ENCODE peak calls at places on chromosomes 11 and 22, in five cellular contexts. One of them, this sample, is unnamed.

GRCh38 chr22:43823353-43823908 is 11.3 kb upstream of the EFCAB6 start:
- DNase-seq in EL: no peak
- DNase-seq in iris pigment epithelial cell: no peak
- DNase-seq in HTR-8/SVneo: no peak
- DNase-seq in activated CD8-positive, alpha-beta T cell treated with anti-CD3 and anti-CD28 coated beads, Interleukin-2, amount 10 ng/mL, durations not matched to agents 7 days and 5 days: no peak
- DNase-seq in this sample: peak

GRCh38 chr11:130428271-130428670 is at the start of gene ADAMTS8:
- DNase-seq in activated CD8-positive, alpha-beta T cell treated with anti-CD3 and anti-CD28 coated beads, Interleukin-2, amount 10 ng/mL, durations not matched to agents 7 days and 5 days: no peak
- DNase-seq in EL: no peak
- DNase-seq in iris pigment epithelial cell: no peak
- DNase-seq in HTR-8/SVneo: no peak
- DNase-seq in this sample: peak

GRCh38 chr11:109851780-109852390 is 241.3 kb upstream of the ZC3H12C start:
- DNase-seq in iris pigment epithelial cell: peak
- DNase-seq in EL: no peak
- DNase-seq in HTR-8/SVneo: no peak
- DNase-seq in activated CD8-positive, alpha-beta T cell treated with anti-CD3 and anti-CD28 coated beads, Interleukin-2, amount 10 ng/mL, durations not matched to agents 7 days and 5 days: no peak
- DNase-seq in this sample: no peak

GRCh38 chr11:93735627-93736026 is 5.7 kb downstream of the TAF1D start:
- DNase-seq in EL: no peak
- DNase-seq in activated CD8-positive, alpha-beta T cell treated with anti-CD3 and anti-CD28 coated beads, Interleukin-2, amount 10 ng/mL, durations not matched to agents 7 days and 5 days: no peak
- DNase-seq in iris pigment epithelial cell: no peak
- DNase-seq in HTR-8/SVneo: no peak
- DNase-seq in this sample: no peak

GRCh38 chr22:24521791-24522245 is 26.7 kb downstream of the UPB1 start:
- DNase-seq in iris pigment epithelial cell: peak
- DNase-seq in activated CD8-positive, alpha-beta T cell treated with anti-CD3 and anti-CD28 coated beads, Interleukin-2, amount 10 ng/mL, durations not matched to agents 7 days and 5 days: peak
- DNase-seq in HTR-8/SVneo: peak
- DNase-seq in EL: peak
- DNase-seq in this sample: no peak

GRCh38 chr11:26719289-26719688 is 2.6 kb downstream of the SLC5A12 start:
- DNase-seq in HTR-8/SVneo: no peak
- DNase-seq in iris pigment epithelial cell: no peak
- DNase-seq in EL: no peak
- DNase-seq in activated CD8-positive, alpha-beta T cell treated with anti-CD3 and anti-CD28 coated beads, Interleukin-2, amount 10 ng/mL, durations not matched to agents 7 days and 5 days: no peak
- DNase-seq in this sample: no peak

GRCh38 chr11:69449320-69450063 is 32.0 kb upstream of the LINC01488 start:
- DNase-seq in iris pigment epithelial cell: peak
- DNase-seq in HTR-8/SVneo: peak
- DNase-seq in EL: peak
- DNase-seq in activated CD8-positive, alpha-beta T cell treated with anti-CD3 and anti-CD28 coated beads, Interleukin-2, amount 10 ng/mL, durations not matched to agents 7 days and 5 days: no peak
- DNase-seq in this sample: no peak

GRCh38 chr22:49546811-49547585 is 280.7 kb downstream of the BRD1 start:
- DNase-seq in HTR-8/SVneo: no peak
- DNase-seq in EL: no peak
- DNase-seq in iris pigment epithelial cell: no peak
- DNase-seq in activated CD8-positive, alpha-beta T cell treated with anti-CD3 and anti-CD28 coated beads, Interleukin-2, amount 10 ng/mL, durations not matched to agents 7 days and 5 days: no peak
- DNase-seq in this sample: no peak

GRCh38 chr11:109326781-109327180 is 95.2 kb upstream of the C11orf87 start:
- DNase-seq in activated CD8-positive, alpha-beta T cell treated with anti-CD3 and anti-CD28 coated beads, Interleukin-2, amount 10 ng/mL, durations not matched to agents 7 days and 5 days: no peak
- DNase-seq in EL: no peak
- DNase-seq in HTR-8/SVneo: no peak
- DNase-seq in iris pigment epithelial cell: no peak
- DNase-seq in this sample: no peak

This sample was measured in ecto neural progenitor cell.